ENCODE peak calls at places on chromosomes 13 and 19, in nine cellular contexts. U is islet precursor cell; O is amniotic stem cell; G is upper lobe of right lung; L is psoas muscle; P is GM18507; N is SW480; C is effector memory CD4-positive, alpha-beta T cell; W is substantia nigra. Z is an unnamed sample.

GRCh38 chr13:51425410-51426042 is 27.3 kb downstream of the INTS6 start:
- DNase-seq in N (no peak), L (no peak), W (no peak), C (no peak), P (no peak), G (no peak), O (no peak), U (no peak), Z (no peak)

GRCh38 chr19:23273022-23273593 is 22.9 kb upstream of the ZNF724 start:
- DNase-seq in L (peak; percentile 47), U (no peak), O (no peak), P (no peak), N (no peak), C (no peak), W (no peak), G (no peak), Z (no peak)

GRCh38 chr13:75792526-75793187 is 156.5 kb downstream of the LMO7 start:
- DNase-seq in G (no peak), N (no peak), O (no peak), L (no peak), U (peak; percentile 68), C (no peak), P (no peak), W (no peak), Z (peak; percentile 36)

GRCh38 chr19:51372649-51373504 is at the start of gene NKG7:
- DNase-seq in W (no peak), L (peak; percentile 32), U (no peak), O (no peak), P (no peak), C (peak; percentile 25), N (no peak), G (no peak), Z (no peak)

GRCh38 chr19:49403404-49404187 is 15.5 kb downstream of the KASH5 start:
- DNase-seq in P (no peak), C (no peak), W (no peak), U (peak; percentile 83), N (peak; percentile 73), O (no peak), L (no peak), G (no peak), Z (no peak)

GRCh38 chr13:19618925-19619324 is 14.5 kb upstream of the MPHOSPH8 start:
- DNase-seq in G (no peak), P (no peak), O (no peak), U (peak; percentile 62), W (no peak), L (no peak), N (peak; percentile 26), C (no peak), Z (peak; percentile 30)

GRCh38 chr13:99062593-99062992 is 84.7 kb upstream of the DOCK9 start:
- DNase-seq in O (no peak), P (no peak), U (no peak), L (no peak), N (no peak), C (no peak), G (no peak), W (no peak), Z (peak; percentile 88)

GRCh38 chr19:46068345-46069258 is 27.8 kb upstream of the IGFL4 start:
- DNase-seq in L (no peak), W (no peak), O (peak; percentile 78), U (peak; percentile 90), G (no peak), P (no peak), C (no peak), N (peak; percentile 100), Z (peak; percentile 98)

GRCh38 chr13:110641055-110642015 is 26.0 kb downstream of the NAXD start:
- DNase-seq in P (no peak), O (no peak), G (no peak), C (no peak), L (no peak), U (no peak), N (no peak), W (no peak), Z (no peak)

GRCh38 chr19:23440791-23441190 is 45.5 kb upstream of the ZNF91 start:
- DNase-seq in L (no peak), U (no peak), W (no peak), O (no peak), N (no peak), P (no peak), C (no peak), G (no peak), Z (no peak)

GRCh38 chr19:926595-927043 is 784 bp downstream of the ARID3A start:
- DNase-seq in N (no peak), P (no peak), C (no peak), U (no peak), L (peak; percentile 74), G (peak; percentile 85), O (no peak), W (no peak), Z (peak; percentile 62)

GRCh38 chr19:5339470-5339949 is 1.1 kb downstream of the PTPRS start:
- DNase-seq in P (no peak), N (no peak), U (peak; percentile 50), W (no peak), G (no peak), L (no peak), O (no peak), C (no peak), Z (no peak)

GRCh38 chr19:18023596-18024212 is 15.7 kb downstream of the ARRDC2 start:
- DNase-seq in U (no peak), O (no peak), G (peak; percentile 92), C (peak; percentile 69), L (peak; percentile 94), P (no peak), W (no peak), N (no peak), Z (no peak)